ENCODE peak calls at places on chromosomes 11 and 22, in four cellular contexts. G is ELF-1, Y is Right ventricle myocardium superior, B is neural progenitor cell. O is an unnamed sample.

GRCh38 chr11:82718307-82718706 is 15.4 kb downstream of the FAM181B start:
- DNase-seq in G (peak; percentile 55), Y (no peak), B (peak; percentile 80), O (no peak)

GRCh38 chr11:32334822-32335221 is 100.5 kb downstream of the WT1 start:
- DNase-seq in G (peak; percentile 47), Y (no peak), B (peak; percentile 67), O (no peak)

GRCh38 chr22:25081409-25081824 is 118.2 kb upstream of the CRYBB3 start:
- DNase-seq in G (peak; percentile 50), Y (no peak), B (peak; percentile 58), O (no peak)

GRCh38 chr11:112174789-112175595 is at the start of gene BCO2:
- DNase-seq in G (peak; percentile 81), Y (peak; percentile 88), B (peak; percentile 87), O (peak; percentile 88)

GRCh38 chr11:102940714-102941588 is 14.6 kb downstream of the MMP13 start:
- DNase-seq in G (peak; percentile 66), Y (no peak), B (peak; percentile 88), O (no peak)

GRCh38 chr11:7612661-7613393 is 60.5 kb downstream of the CYB5R2 start:
- DNase-seq in G (peak; percentile 31), Y (no peak), B (peak; percentile 69), O (no peak)

GRCh38 chr11:124122123-124122522 is 6.9 kb downstream of the VWA5A start:
- DNase-seq in G (no peak), Y (no peak), B (no peak), O (no peak)

GRCh38 chr11:75349540-75350116 is 1.8 kb downstream of the ARRB1 start:
- DNase-seq in G (peak; percentile 78), Y (peak; percentile 66), B (peak; percentile 52), O (no peak)

GRCh38 chr11:119907122-119907933 is 178.3 kb upstream of the NECTIN1 start:
- DNase-seq in G (peak; percentile 93), Y (no peak), B (no peak), O (no peak)

GRCh38 chr11:31806186-31806943 is 4.8 kb downstream of the PAX6 start:
- DNase-seq in G (peak; percentile 14), Y (no peak), B (peak; percentile 45), O (peak; percentile 14)

GRCh38 chr11:45224766-45225165 is 61.4 kb downstream of the SYT13 start:
- DNase-seq in G (no peak), Y (no peak), B (no peak), O (no peak)